ENCODE peak calls at places on chromosomes 4 and X, in four cellular contexts. N is RWPE1, T is mammary epithelial cell, S is breast epithelium. W is an unnamed sample.
A peak's percentile ranks its signal among the peaks of the same experiment; 100 is the strongest.

GRCh38 chr4:102535398-102536082 is 34.4 kb downstream of the NFKB1 start:
- DNase-seq in S (no peak), N (peak; percentile 11), T (peak; percentile 61), W (no peak)

GRCh38 chr4:40335508-40335860 is 351 bp downstream of the CHRNA9 start:
- DNase-seq in N (no peak), S (no peak), T (no peak), W (no peak)

GRCh38 chr4:93814141-93814540 is 14.4 kb upstream of the ATOH1 start:
- DNase-seq in T (no peak), N (no peak), S (no peak), W (no peak)

GRCh38 chr4:8707045-8707781 is 114.6 kb downstream of the CPZ start:
- DNase-seq in S (no peak), T (no peak), N (no peak), W (no peak)

GRCh38 chrX:151860827-151861226 is 51.9 kb upstream of the MAGEA4 start:
- DNase-seq in S (no peak), N (no peak), T (no peak), W (no peak)

GRCh38 chr4:16591867-16592266 is 306.6 kb downstream of the LDB2 start:
- DNase-seq in N (no peak), S (no peak), T (no peak), W (no peak)

GRCh38 chrX:118272237-118272636 is 73.7 kb upstream of the WDR44 start:
- DNase-seq in S (no peak), T (peak; percentile 27), N (peak; percentile 29), W (no peak)

GRCh38 chrX:98362630-98363029 is 1478.9 kb downstream of the RPA4 start:
- DNase-seq in N (no peak), S (no peak), T (no peak), W (no peak)

GRCh38 chrX:17170973-17171372 is 204.0 kb upstream of the NHS start:
- DNase-seq in N (no peak), T (no peak), S (peak; percentile 52), W (no peak)

GRCh38 chr4:4430492-4431195 is 43.7 kb downstream of the NSG1 start:
- DNase-seq in N (peak; percentile 41), T (peak; percentile 74), S (no peak), W (no peak)

GRCh38 chrX:55220119-55220794 is at the start of gene PAGE5:
- DNase-seq in S (no peak), N (no peak), T (no peak), W (no peak)

GRCh38 chr4:172734555-172734954 is 434.1 kb upstream of the GALNT7 start:
- DNase-seq in T (no peak), N (no peak), S (no peak), W (no peak)

GRCh38 chrX:44101300-44101699 is 128.1 kb upstream of the NDP start:
- DNase-seq in N (peak; percentile 1), T (peak; percentile 34), S (no peak), W (no peak)

GRCh38 chrX:2955281-2955680 is 26.1 kb upstream of the ARSD start:
- DNase-seq in T (no peak), N (no peak), S (no peak), W (no peak)

GRCh38 chrX:117568238-117568637 is 548.4 kb downstream of the KLHL13 start:
- DNase-seq in T (no peak), S (no peak), N (no peak), W (no peak)

GRCh38 chrX:7149421-7149820 is 1.5 kb upstream of the PUDP start:
- DNase-seq in T (no peak), S (no peak), N (no peak), W (no peak)

GRCh38 chrX:69362889-69363288 is 141.2 kb upstream of the NALF2 start:
- DNase-seq in S (no peak), N (no peak), T (no peak), W (no peak)

GRCh38 chr4:7506572-7506971 is 71.8 kb upstream of the PSAPL1 start:
- DNase-seq in N (no peak), T (no peak), S (no peak), W (no peak)

GRCh38 chrX:48580662-48581061 is 6.4 kb downstream of the RBM3 start:
- DNase-seq in N (no peak), S (no peak), T (peak; percentile 59), W (no peak)

GRCh38 chrX:15956684-15957083 is 102.1 kb upstream of the AP1S2 start:
- DNase-seq in N (peak; percentile 43), S (no peak), T (peak; percentile 55), W (no peak)

GRCh38 chr4:167642250-167642649 is 408.0 kb upstream of the SPOCK3 start:
- DNase-seq in S (no peak), T (no peak), N (no peak), W (no peak)

GRCh38 chr4:121728066-121728465 is 31.3 kb upstream of the ANXA5 start:
- DNase-seq in S (no peak), N (peak; percentile 58), T (peak; percentile 74), W (no peak)

GRCh38 chrX:134634691-134635090 is 23.6 kb downstream of the PLAC1 start:
- DNase-seq in S (no peak), N (no peak), T (no peak), W (no peak)

GRCh38 chr4:178689926-178690325 is 1247.7 kb upstream of the AGA start:
- DNase-seq in N (no peak), S (no peak), T (no peak), W (no peak)

GRCh38 chr4:108072300-108072699 is 82.6 kb downstream of the HADH start:
- DNase-seq in T (no peak), S (no peak), N (no peak), W (no peak)

GRCh38 chrX:132908891-132909290 is 49.5 kb downstream of the HS6ST2 start:
- DNase-seq in S (no peak), T (no peak), N (no peak), W (no peak)

GRCh38 chrX:36898301-36898700 is 109.9 kb upstream of the FAM47C start:
- DNase-seq in S (no peak), T (peak; percentile 2), N (no peak), W (no peak)

GRCh38 chr4:12791536-12791935 is 692.6 kb downstream of the RAB28 start:
- DNase-seq in T (no peak), S (no peak), N (no peak), W (no peak)

GRCh38 chr4:185243879-185244278 is 34.5 kb downstream of the SNX25 start:
- DNase-seq in N (no peak), S (no peak), T (no peak), W (no peak)

GRCh38 chr4:105978684-105979296 is 83.5 kb downstream of the NPNT start:
- DNase-seq in N (no peak), T (peak; percentile 33), S (no peak), W (no peak)

GRCh38 chrX:146934256-146934655 is 119.7 kb upstream of the CXorf51A start:
- DNase-seq in T (no peak), S (no peak), N (no peak), W (no peak)

GRCh38 chrX:46849933-46850332 is 13.1 kb downstream of the RP2 start:
- DNase-seq in S (no peak), N (no peak), T (peak; percentile 29), W (no peak)

GRCh38 chrX:153871946-153872878 is 13.8 kb downstream of the L1CAM start:
- DNase-seq in S (no peak), N (no peak), T (no peak), W (no peak)

GRCh38 chrX:63784902-63785692 is at the start of gene ARHGEF9:
- DNase-seq in T (no peak), N (no peak), S (no peak), W (no peak)

GRCh38 chr4:158873795-158874359 is 105.1 kb downstream of the FNIP2 start:
- DNase-seq in S (no peak), N (peak; percentile 60), T (peak; percentile 87), W (no peak)

GRCh38 chr4:164977243-164978164 is at the start of gene TRIM61:
- DNase-seq in S (no peak), N (no peak), T (no peak), W (peak; percentile 37)

GRCh38 chrX:23902419-23902818 is 5.3 kb downstream of the APOO start:
- DNase-seq in T (peak; percentile 56), N (peak; percentile 22), S (no peak), W (no peak)

GRCh38 chrX:32530802-32531403 is 680.4 kb downstream of the DMD start:
- DNase-seq in N (peak; percentile 1), S (no peak), T (peak; percentile 20), W (no peak)

GRCh38 chr4:105808030-105808429 is 87.2 kb upstream of the NPNT start:
- DNase-seq in N (no peak), T (no peak), S (no peak), W (no peak)

GRCh38 chrX:140664939-140665338 is 44.6 kb upstream of the LINC00632 start:
- DNase-seq in S (no peak), T (peak; percentile 13), N (peak; percentile 4), W (no peak)
- TF ChIP-seq CTCF in S (no peak), T (peak; percentile 44), N (no peak), W (no peak)

GRCh38 chrX:11484290-11484689 is 181.4 kb downstream of the ARHGAP6 start:
- DNase-seq in N (no peak), T (no peak), S (no peak), W (no peak)
- TF ChIP-seq CTCF in N (no peak), T (no peak), S (no peak), W (no peak)

GRCh38 chr4:56360071-56360470 is 27.2 kb downstream of the AASDH start:
- DNase-seq in T (no peak), N (no peak), S (no peak), W (no peak)
- TF ChIP-seq CTCF in T (no peak), N (no peak), S (no peak), W (no peak)

GRCh38 chrX:40068048-40068447 is 29.7 kb downstream of the BCOR start:
- DNase-seq in S (no peak), N (peak; percentile 15), T (peak; percentile 16), W (no peak)
- TF ChIP-seq CTCF in S (no peak), N (no peak), T (peak; percentile 3), W (no peak)

DNA sequence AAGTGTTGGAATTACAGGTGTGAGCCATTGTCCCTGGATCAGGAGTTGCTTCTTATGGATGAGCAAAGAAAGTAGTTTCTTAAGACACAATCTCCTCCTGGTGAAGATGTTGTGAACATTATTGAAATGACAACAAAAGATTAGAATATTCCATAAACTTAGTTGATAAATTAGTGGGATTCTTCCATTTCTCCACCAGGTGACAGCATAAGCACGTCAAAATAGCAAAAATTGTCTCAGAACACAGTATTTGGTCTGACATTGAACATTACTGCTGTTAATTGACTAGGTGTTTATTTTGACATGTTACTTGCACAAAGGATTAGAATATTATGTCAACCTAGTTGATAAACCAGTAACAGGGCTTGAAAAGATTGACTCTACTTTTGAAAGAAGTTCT is 21.6 kb downstream of the CLDN34 start:
- DNase-seq in T (no peak), N (peak; percentile 3), S (no peak), W (no peak)
- TF ChIP-seq CTCF in T (peak; percentile 36), N (peak; percentile 60), S (peak; percentile 30), W (no peak)

DNA sequence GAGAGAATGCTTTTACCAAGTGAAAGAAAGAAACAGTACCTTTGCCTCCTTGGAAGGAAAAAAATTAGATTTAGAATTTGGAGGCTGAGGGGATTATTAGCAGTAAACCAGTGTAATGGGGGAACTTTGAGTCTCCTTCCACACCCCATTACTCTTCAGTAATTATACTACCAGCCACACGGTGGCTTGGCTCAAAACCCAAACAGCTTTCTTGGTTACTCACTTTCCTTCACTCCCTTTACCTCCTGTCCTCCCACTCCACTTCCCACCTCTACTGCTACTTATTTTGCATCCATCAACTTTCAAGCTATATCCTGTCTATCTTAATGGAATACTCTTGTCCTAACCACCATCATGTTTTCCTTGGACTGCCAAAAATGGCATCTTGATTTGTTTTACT is 310.6 kb upstream of the AADAT start:
- DNase-seq in T (no peak), S (no peak), N (no peak), W (no peak)
- TF ChIP-seq CTCF in T (peak; percentile 18), S (no peak), N (no peak), W (no peak)

W was measured in activated B cell treated with CpG ODN at 0.5 μM for 24 hours.